ENCODE peak calls at places on chromosomes 13 and 19, in four cellular contexts. S, Y, H and D are unnamed samples.

GRCh38 chr19:43634516-43634876 is 5.2 kb downstream of the CADM4 start:
- DNase-seq in Y (no peak), S (no peak), H (no peak), D (no peak)

GRCh38 chr13:43780666-43781065 is 6.1 kb downstream of the ENOX1 start:
- DNase-seq in H (no peak), S (no peak), Y (no peak), D (no peak)

GRCh38 chr13:100473493-100474044 is 115.0 kb downstream of the GGACT start:
- DNase-seq in H (no peak), S (no peak), Y (no peak), D (no peak)

GRCh38 chr19:6521718-6522646 is 8.8 kb upstream of the TNFSF9 start:
- DNase-seq in Y (peak; percentile 95), H (no peak), S (peak; percentile 64), D (no peak)

GRCh38 chr19:1046117-1046626 is 6.3 kb downstream of the ABCA7 start:
- DNase-seq in S (no peak), H (peak; percentile 60), Y (no peak), D (no peak)

GRCh38 chr13:113835461-113836274 is 28.2 kb downstream of the GAS6 start:
- DNase-seq in H (no peak), Y (no peak), S (no peak), D (no peak)

GRCh38 chr13:44238011-44238421 is 135.6 kb upstream of the SERP2 start:
- DNase-seq in Y (no peak), S (no peak), H (no peak), D (no peak)

GRCh38 chr13:74675185-74675584 is 541.0 kb upstream of the KLF12 start:
- DNase-seq in H (no peak), S (no peak), Y (no peak), D (no peak)

GRCh38 chr13:42485272-42485671 is 88.7 kb upstream of the TNFSF11 start:
- DNase-seq in H (no peak), Y (no peak), S (no peak), D (no peak)

GRCh38 chr13:52158629-52159158 is 703 bp downstream of the NEK3 start:
- DNase-seq in Y (peak; percentile 1), S (peak; percentile 9), H (no peak), D (peak; percentile 2)

GRCh38 chr13:113997845-113998751 is 24.2 kb upstream of the C13orf46 start:
- DNase-seq in Y (no peak), H (no peak), S (no peak), D (no peak)

GRCh38 chr19:3010871-3011270 is 18.2 kb downstream of the TLE2 start:
- DNase-seq in Y (no peak), H (no peak), S (no peak), D (no peak)

GRCh38 chr19:28176193-28176592 is 1036.8 kb downstream of the UQCRFS1 start:
- DNase-seq in S (no peak), H (no peak), Y (no peak), D (no peak)

GRCh38 chr13:93628136-93628535 is 401.5 kb downstream of the GPC6 start:
- DNase-seq in Y (no peak), H (no peak), S (no peak), D (no peak)

GRCh38 chr19:38671654-38672053 is 24.2 kb downstream of the ACTN4 start:
- DNase-seq in Y (no peak), S (no peak), H (no peak), D (peak; percentile 68)

GRCh38 chr19:4233282-4233853 is 4.0 kb downstream of the EBI3 start:
- DNase-seq in S (peak; percentile 77), H (peak; percentile 45), Y (no peak), D (no peak)

GRCh38 chr13:110716235-110716505 is 2.7 kb downstream of the ING1 start:
- DNase-seq in S (no peak), Y (no peak), H (peak; percentile 24), D (no peak)

GRCh38 chr13:34137200-34137599 is 319.3 kb downstream of the RFC3 start:
- DNase-seq in H (no peak), S (no peak), Y (no peak), D (no peak)

GRCh38 chr13:100300213-100300612 is 211.3 kb downstream of the PCCA start:
- DNase-seq in Y (no peak), H (no peak), S (no peak), D (no peak)

GRCh38 chr13:54628383-54628782 is 1599.8 kb downstream of the OLFM4 start:
- DNase-seq in Y (no peak), S (no peak), H (no peak), D (no peak)

GRCh38 chr19:6086081-6086858 is 24.0 kb downstream of the RFX2 start:
- DNase-seq in Y (no peak), S (no peak), H (no peak), D (peak; percentile 70)

GRCh38 chr13:64206430-64207225 is 2791.0 kb upstream of the PCDH20 start:
- DNase-seq in H (no peak), Y (no peak), S (no peak), D (no peak)

GRCh38 chr19:6801397-6802086 is 29.0 kb downstream of the VAV1 start:
- DNase-seq in Y (peak; percentile 85), H (no peak), S (peak; percentile 46), D (peak; percentile 9)

GRCh38 chr13:99968521-99969367 is 2.8 kb downstream of the ZIC5 start:
- DNase-seq in Y (no peak), H (no peak), S (peak; percentile 10), D (no peak)

GRCh38 chr19:13017306-13018036 is 22.2 kb downstream of the NFIX start:
- DNase-seq in H (no peak), S (peak; percentile 13), Y (no peak), D (no peak)

GRCh38 chr13:35858665-35859064 is 272.5 kb downstream of the DCLK1 start:
- DNase-seq in Y (no peak), H (no peak), S (no peak), D (no peak)

GRCh38 chr19:43776285-43776684 is 4.5 kb downstream of the KCNN4 start:
- DNase-seq in S (peak; percentile 62), H (no peak), Y (no peak), D (no peak)

GRCh38 chr19:48619692-48620565 is 623 bp downstream of the SPHK2 start:
- DNase-seq in Y (no peak), H (no peak), S (no peak), D (no peak)

GRCh38 chr13:110338441-110339101 is 31.5 kb downstream of the COL4A2 start:
- DNase-seq in Y (no peak), S (no peak), H (no peak), D (peak; percentile 49)

GRCh38 chr13:97435794-97436193 is 1.8 kb downstream of the RAP2A start:
- DNase-seq in H (no peak), Y (no peak), S (no peak), D (peak; percentile 23)

GRCh38 chr13:110422913-110423688 is 116.0 kb downstream of the COL4A2 start:
- DNase-seq in S (no peak), Y (no peak), H (no peak), D (peak; percentile 44)

DNA sequence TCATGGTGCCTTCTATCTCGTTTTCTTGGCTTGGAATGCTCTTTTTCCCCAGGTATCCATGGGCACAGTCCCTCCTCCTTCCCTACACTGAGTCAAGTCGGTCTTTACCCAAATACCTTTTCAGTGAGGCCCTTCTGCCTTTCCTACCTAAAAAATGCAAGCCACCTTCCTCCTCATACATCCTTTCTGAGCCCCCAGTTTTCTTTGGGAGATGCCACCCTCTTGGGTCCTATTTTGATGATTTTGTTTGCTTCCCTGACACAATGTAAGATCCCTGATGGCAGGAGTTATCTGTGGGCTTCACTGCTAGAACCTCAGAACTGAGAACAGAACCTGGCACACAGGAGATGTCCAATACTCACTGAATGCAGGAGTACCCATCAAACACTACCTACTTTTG is 22.3 kb downstream of the NLRP13 start:
- DNase-seq in H (no peak), S (no peak), Y (no peak), D (no peak)
- H2AFZ ChIP-seq in H (no peak overlapping the region), S (no peak overlapping the region), Y (no peak overlapping the region), D (no peak overlapping the region)

GRCh38 chr13:48393698-48394085 is 19.2 kb downstream of the LPAR6 start:
- DNase-seq in H (no peak), S (no peak), Y (no peak), D (no peak)

GRCh38 chr13:48393030-48393697 is 19.7 kb downstream of the LPAR6 start:
- DNase-seq in S (no peak), Y (no peak), H (no peak), D (no peak)

DNA sequence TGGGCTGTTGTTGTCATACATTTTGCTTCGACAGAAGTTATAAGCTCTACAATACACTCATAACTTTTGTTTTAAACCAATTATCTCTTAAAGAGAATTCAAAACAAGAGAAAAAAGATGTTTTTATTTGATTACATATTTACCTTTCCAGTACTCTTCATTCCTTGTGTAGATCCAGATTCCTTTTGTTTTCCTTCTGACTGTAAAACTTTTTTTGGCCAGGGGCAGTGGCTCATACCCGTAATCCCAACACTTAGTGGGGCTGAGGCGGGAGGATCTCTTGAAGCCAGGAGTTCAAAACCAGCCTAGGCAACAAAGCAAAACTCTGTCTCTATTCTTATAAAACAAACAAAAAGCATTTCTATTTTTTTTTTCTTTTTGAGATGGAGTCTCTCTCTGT is 21.7 kb downstream of the LPAR6 start:
- DNase-seq in S (no peak), H (no peak), Y (no peak), D (no peak)
- TF ChIP-seq MYC in S (no peak), H (no peak), Y (no peak), D (no peak)

GRCh38 chr13:73060251-73061160 is 1.7 kb downstream of the KLF5 start:
- DNase-seq in S (no peak), Y (no peak), H (no peak), D (peak; percentile 24)
- H3K27ac ChIP-seq in S (no peak overlapping the region), Y (no peak overlapping the region), H (no peak overlapping the region), D (no peak overlapping the region)

GRCh38 chr13:41130356-41130755 is 2.2 kb downstream of the KBTBD6 start:
- DNase-seq in S (no peak), Y (no peak), H (no peak), D (no peak)
- H2AFZ ChIP-seq in S (peak overlapping the region; percentile 34), Y (peak overlapping the region; percentile 40), H (no peak overlapping the region), D (no peak overlapping the region)

GRCh38 chr13:95229855-95230254 is 71.4 kb downstream of the ABCC4 start:
- DNase-seq in S (no peak), H (no peak), Y (no peak), D (no peak)

GRCh38 chr13:95226051-95226450 is 75.2 kb downstream of the ABCC4 start:
- DNase-seq in Y (no peak), H (no peak), S (no peak), D (no peak)

GRCh38 chr13:95228130-95228529 is 73.1 kb downstream of the ABCC4 start:
- DNase-seq in Y (no peak), H (no peak), S (no peak), D (no peak)

GRCh38 chr13:95226476-95226875 is 74.8 kb downstream of the ABCC4 start:
- DNase-seq in H (no peak), Y (no peak), S (peak; percentile 40), D (no peak)

DNA sequence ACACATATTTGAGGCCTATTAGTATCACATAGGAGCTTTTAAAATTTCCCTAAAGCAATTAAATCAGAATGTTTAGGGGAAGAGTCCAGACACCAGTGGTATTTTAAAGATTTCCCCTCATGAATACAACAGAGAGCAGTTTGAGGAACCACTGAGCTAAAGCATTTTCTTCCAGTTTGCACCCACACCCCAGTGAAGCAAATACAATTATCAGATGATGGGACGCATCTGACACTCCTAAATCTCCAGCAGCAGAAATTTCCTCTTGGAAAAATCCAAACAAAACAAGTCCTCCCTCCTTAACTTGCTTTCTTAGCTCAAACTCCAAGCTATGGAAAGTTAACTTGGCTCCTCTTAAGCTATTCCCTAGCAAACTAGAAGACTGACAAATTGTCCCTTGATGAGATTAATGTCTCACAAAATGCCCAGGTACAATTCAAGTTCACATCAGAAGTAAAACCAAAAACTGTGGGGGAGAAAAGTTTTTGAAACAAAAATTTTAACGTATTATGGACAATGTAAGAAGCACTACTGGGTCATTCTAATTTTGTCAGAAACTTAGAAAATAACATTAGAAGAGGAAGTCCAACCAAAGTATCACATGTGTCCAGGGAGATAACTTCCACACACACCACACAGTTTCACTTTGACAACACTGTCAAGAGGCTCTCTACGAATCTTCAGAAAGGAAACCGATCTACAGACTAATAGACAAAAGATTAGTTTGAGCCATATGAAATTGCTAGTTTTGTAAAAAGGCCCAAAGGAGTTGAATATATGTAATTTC is 74.1 kb downstream of the ABCC4 start:
- DNase-seq in S (no peak), Y (peak; percentile 88), H (no peak), D (peak; percentile 11)
- TF ChIP-seq MYC in S (no peak), Y (no peak), H (no peak), D (no peak)